ENCODE peak calls at places on chromosomes 11 and 22, in seven cellular contexts. O is HCT116, A is right lobe of liver, N is sigmoid colon, W is esophagus squamous epithelium, P is suprapubic skin, G is transverse colon. E is an unnamed sample.
A peak's percentile ranks its signal among the peaks of the same experiment; 100 is the strongest.

GRCh38 chr11:21301981-21302380 is 632.6 kb downstream of the NELL1 start:
- DNase-seq in O (no peak), A (no peak), N (no peak), W (no peak), P (no peak), G (no peak), E (no peak)

GRCh38 chr11:33949201-33949913 is 57.5 kb upstream of the LMO2 start:
- DNase-seq in O (no peak), A (no peak), N (no peak), W (no peak), P (no peak), G (no peak), E (no peak)

GRCh38 chr22:41830174-41830573 is 2.7 kb upstream of the SREBF2 start:
- DNase-seq in O (no peak), A (no peak), N (no peak), W (no peak), P (no peak), G (no peak), E (no peak)

GRCh38 chr11:5279678-5280077 is 9.9 kb upstream of the HBE1 start:
- DNase-seq in O (no peak), A (no peak), N (no peak), W (no peak), P (no peak), G (no peak), E (no peak)

GRCh38 chr11:124917115-124917637 is 1.9 kb upstream of the HEPN1 start:
- DNase-seq in O (no peak), A (no peak), N (no peak), W (no peak), P (no peak), G (no peak), E (no peak)

GRCh38 chr22:35872451-35872850 is 154.8 kb downstream of the APOL5 start:
- DNase-seq in O (no peak), A (no peak), N (peak; percentile 76), W (no peak), P (no peak), G (no peak), E (no peak)

GRCh38 chr11:34052036-34052607 is 591 bp downstream of the CAPRIN1 start:
- DNase-seq in O (peak; percentile 64), A (peak; percentile 97), N (peak; percentile 94), W (peak; percentile 36), P (peak; percentile 93), G (peak; percentile 93), E (peak; percentile 68)

GRCh38 chr11:66951927-66952337 is 6.3 kb downstream of the PC start:
- DNase-seq in O (no peak), A (no peak), N (no peak), W (no peak), P (no peak), G (peak; percentile 53), E (no peak)

GRCh38 chr11:14577835-14578529 is 57.8 kb upstream of the PSMA1 start:
- DNase-seq in O (no peak), A (no peak), N (no peak), W (no peak), P (no peak), G (no peak), E (no peak)

GRCh38 chr22:26529345-26529744 is 17.1 kb upstream of the TFIP11 start:
- DNase-seq in O (no peak), A (peak; percentile 61), N (no peak), W (no peak), P (no peak), G (no peak), E (no peak)

GRCh38 chr11:87368151-87368550 is 330.4 kb downstream of the TMEM135 start:
- DNase-seq in O (no peak), A (no peak), N (no peak), W (no peak), P (no peak), G (no peak), E (no peak)

GRCh38 chr11:13384837-13385417 is 78.1 kb downstream of the BTBD10 start:
- DNase-seq in O (peak; percentile 23), A (no peak), N (no peak), W (no peak), P (no peak), G (peak; percentile 28), E (no peak)

GRCh38 chr11:119759324-119759723 is 30.3 kb upstream of the NECTIN1 start:
- DNase-seq in O (peak; percentile 24), A (no peak), N (no peak), W (no peak), P (no peak), G (no peak), E (no peak)

GRCh38 chr22:38097557-38098409 is 12.7 kb downstream of the BAIAP2L2 start:
- DNase-seq in O (peak; percentile 15), A (peak; percentile 14), N (no peak), W (no peak), P (no peak), G (no peak), E (no peak)

GRCh38 chr22:26579331-26579886 is 10.5 kb downstream of the TPST2 start:
- DNase-seq in O (no peak), A (peak; percentile 29), N (no peak), W (no peak), P (no peak), G (peak; percentile 62), E (no peak)

GRCh38 chr11:96113100-96113710 is 189.3 kb upstream of the MTMR2 start:
- DNase-seq in O (no peak), A (no peak), N (no peak), W (no peak), P (no peak), G (no peak), E (no peak)

GRCh38 chr11:61780581-61781162 is 11.7 kb downstream of the TMEM258 start:
- DNase-seq in O (no peak), A (no peak), N (no peak), W (no peak), P (no peak), G (no peak), E (no peak)

GRCh38 chr11:46121724-46122477 is 647 bp upstream of the PHF21A start:
- DNase-seq in O (peak; percentile 87), A (peak; percentile 73), N (peak; percentile 91), W (no peak), P (peak; percentile 88), G (peak; percentile 85), E (peak; percentile 64)
- TF ChIP-seq POLR2A in O (peak; percentile 34), A (peak; percentile 54), N (no peak), W (no peak), P (no peak), G (peak; percentile 9), E (no peak)

GRCh38 chr11:114250993-114251796 is 45.0 kb upstream of the NNMT start:
- DNase-seq in O (no peak), A (no peak), N (peak; percentile 81), W (no peak), P (no peak), G (no peak), E (no peak)
- TF ChIP-seq POLR2A in O (no peak), A (no peak), N (no peak), W (no peak), P (no peak), G (no peak), E (no peak)

DNA sequence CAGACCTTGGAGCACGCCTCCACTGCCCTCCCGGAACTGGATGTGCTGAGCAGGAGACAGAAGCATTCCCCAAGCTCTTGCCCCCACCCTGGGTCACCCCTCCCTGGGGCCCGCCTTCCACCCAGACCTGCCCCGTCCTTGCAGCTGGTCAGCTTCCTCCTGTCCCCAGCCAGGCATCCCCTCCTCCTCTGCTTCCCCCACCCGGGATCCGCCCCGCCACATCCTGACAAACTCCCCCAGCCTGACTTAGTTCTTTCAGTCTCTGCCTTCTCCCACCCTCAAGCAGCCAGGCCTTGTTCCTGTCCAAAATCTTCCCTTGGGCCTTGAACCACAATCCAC is 1.1 kb upstream of the PLXNB2 start:
- DNase-seq in O (no peak), A (peak; percentile 80), N (peak; percentile 92), W (no peak), P (no peak), G (peak; percentile 78), E (no peak)
- TF ChIP-seq POLR2A in O (no peak), A (peak; percentile 37), N (no peak), W (no peak), P (no peak), G (peak; percentile 32), E (no peak)

GRCh38 chr22:23075050-23075449 is 4.7 kb downstream of the GNAZ start:
- DNase-seq in O (no peak), A (no peak), N (no peak), W (no peak), P (no peak), G (no peak), E (no peak)

GRCh38 chr22:23072035-23072910 is 2.0 kb downstream of the GNAZ start:
- DNase-seq in O (no peak), A (peak; percentile 6), N (peak; percentile 60), W (no peak), P (no peak), G (no peak), E (no peak)

GRCh38 chr22:23074451-23074850 is 4.1 kb downstream of the GNAZ start:
- DNase-seq in O (no peak), A (no peak), N (peak; percentile 33), W (no peak), P (no peak), G (no peak), E (no peak)

GRCh38 chr22:23072911-23073491 is 2.7 kb downstream of the GNAZ start:
- DNase-seq in O (no peak), A (peak; percentile 4), N (peak; percentile 38), W (no peak), P (no peak), G (no peak), E (no peak)

DNA sequence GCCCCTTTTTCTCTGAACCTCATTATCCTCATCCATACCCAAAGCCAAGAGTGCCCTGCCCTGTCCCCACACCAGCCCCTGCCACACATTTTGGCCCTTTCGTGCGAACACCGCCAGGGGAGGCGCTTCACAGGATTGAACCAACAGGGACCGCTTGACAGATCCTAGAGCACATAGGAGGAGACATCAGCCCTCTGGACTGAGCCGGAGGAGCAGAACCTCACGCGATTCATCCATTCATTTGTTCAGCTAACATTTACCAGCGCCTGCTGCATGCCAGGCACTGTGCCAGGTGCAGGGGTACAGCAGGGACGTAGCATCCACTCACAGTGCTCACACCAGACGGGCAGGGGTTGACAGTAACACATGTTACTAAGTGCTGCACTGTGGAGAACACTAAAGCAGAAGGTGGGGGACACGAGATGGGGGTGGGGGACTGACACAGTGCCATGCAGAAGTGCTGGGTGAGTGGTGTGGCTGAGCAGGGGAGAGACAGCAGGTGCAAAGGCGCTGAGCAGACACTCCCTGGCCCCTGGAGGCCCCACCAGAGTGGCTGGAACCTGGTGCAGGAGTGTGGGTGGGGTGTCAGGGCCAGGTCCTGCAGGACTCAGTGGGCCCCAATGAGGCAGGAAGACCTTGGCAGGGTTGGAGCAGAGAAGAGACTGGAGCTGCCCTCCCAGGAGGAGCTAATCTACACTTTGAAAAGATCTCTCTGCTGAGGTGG is 3.3 kb downstream of the GNAZ start:
- DNase-seq in O (no peak), A (peak; percentile 16), N (peak; percentile 53), W (no peak), P (no peak), G (no peak), E (no peak)
- TF ChIP-seq POLR2A in O (no peak), A (no peak), N (no peak), W (no peak), P (no peak), G (no peak), E (no peak)